ENCODE peak calls at places on chromosomes 5 and 9, in six cellular contexts. One of them, this sample, is unnamed.

GRCh38 chr5:74837115-74837514 is 29.1 kb downstream of the FAM169A start:
- DNase-seq in choroid plexus epithelial cell: no peak
- DNase-seq in osteocyte: no peak
- DNase-seq in activated CD8-positive, alpha-beta T cell treated with anti-CD3 and anti-CD28 coated beads, Interleukin-2, amount 10 ng/mL, durations not matched to agents 7 days and 5 days: no peak
- DNase-seq in activated effector memory CD4-positive, alpha-beta T cell treated with anti-CD3 and anti-CD28 coated beads, Interleukin-2, amount 50 U/mL, for 16 hours: no peak
- DNase-seq in MG63: no peak
- DNase-seq in this sample: no peak

GRCh38 chr9:82148849-82149544 is 160.4 kb downstream of the SPATA31D1 start:
- DNase-seq in choroid plexus epithelial cell: peak; percentile 54
- DNase-seq in osteocyte: no peak
- DNase-seq in activated CD8-positive, alpha-beta T cell treated with anti-CD3 and anti-CD28 coated beads, Interleukin-2, amount 10 ng/mL, durations not matched to agents 7 days and 5 days: no peak
- DNase-seq in activated effector memory CD4-positive, alpha-beta T cell treated with anti-CD3 and anti-CD28 coated beads, Interleukin-2, amount 50 U/mL, for 16 hours: no peak
- DNase-seq in MG63: no peak
- DNase-seq in this sample: no peak

GRCh38 chr9:78857371-78858225 is 560.7 kb downstream of the PSAT1 start:
- DNase-seq in choroid plexus epithelial cell: no peak
- DNase-seq in osteocyte: no peak
- DNase-seq in activated CD8-positive, alpha-beta T cell treated with anti-CD3 and anti-CD28 coated beads, Interleukin-2, amount 10 ng/mL, durations not matched to agents 7 days and 5 days: no peak
- DNase-seq in activated effector memory CD4-positive, alpha-beta T cell treated with anti-CD3 and anti-CD28 coated beads, Interleukin-2, amount 50 U/mL, for 16 hours: no peak
- DNase-seq in MG63: no peak
- DNase-seq in this sample: no peak

GRCh38 chr9:108727580-108728056 is 128.2 kb downstream of the ACTL7B start:
- DNase-seq in choroid plexus epithelial cell: no peak
- DNase-seq in osteocyte: no peak
- DNase-seq in activated CD8-positive, alpha-beta T cell treated with anti-CD3 and anti-CD28 coated beads, Interleukin-2, amount 10 ng/mL, durations not matched to agents 7 days and 5 days: no peak
- DNase-seq in activated effector memory CD4-positive, alpha-beta T cell treated with anti-CD3 and anti-CD28 coated beads, Interleukin-2, amount 50 U/mL, for 16 hours: no peak
- DNase-seq in MG63: peak; percentile 86
- DNase-seq in this sample: no peak

GRCh38 chr9:129776566-129776937 is 23.7 kb upstream of the PTGES start:
- DNase-seq in choroid plexus epithelial cell: peak; percentile 86
- DNase-seq in osteocyte: no peak
- DNase-seq in activated CD8-positive, alpha-beta T cell treated with anti-CD3 and anti-CD28 coated beads, Interleukin-2, amount 10 ng/mL, durations not matched to agents 7 days and 5 days: no peak
- DNase-seq in activated effector memory CD4-positive, alpha-beta T cell treated with anti-CD3 and anti-CD28 coated beads, Interleukin-2, amount 50 U/mL, for 16 hours: no peak
- DNase-seq in MG63: no peak
- DNase-seq in this sample: no peak

GRCh38 chr5:133230823-133231578 is 179.2 kb downstream of the HSPA4 start:
- DNase-seq in choroid plexus epithelial cell: no peak
- DNase-seq in osteocyte: no peak
- DNase-seq in activated CD8-positive, alpha-beta T cell treated with anti-CD3 and anti-CD28 coated beads, Interleukin-2, amount 10 ng/mL, durations not matched to agents 7 days and 5 days: no peak
- DNase-seq in activated effector memory CD4-positive, alpha-beta T cell treated with anti-CD3 and anti-CD28 coated beads, Interleukin-2, amount 50 U/mL, for 16 hours: no peak
- DNase-seq in MG63: no peak
- DNase-seq in this sample: no peak

GRCh38 chr5:59133801-59134261 is 551.0 kb downstream of the RAB3C start:
- DNase-seq in choroid plexus epithelial cell: peak; percentile 91
- DNase-seq in osteocyte: no peak
- DNase-seq in activated CD8-positive, alpha-beta T cell treated with anti-CD3 and anti-CD28 coated beads, Interleukin-2, amount 10 ng/mL, durations not matched to agents 7 days and 5 days: no peak
- DNase-seq in activated effector memory CD4-positive, alpha-beta T cell treated with anti-CD3 and anti-CD28 coated beads, Interleukin-2, amount 50 U/mL, for 16 hours: no peak
- DNase-seq in MG63: no peak
- DNase-seq in this sample: no peak

GRCh38 chr9:136729144-136729543 is 13.6 kb downstream of the LCN10 start:
- DNase-seq in choroid plexus epithelial cell: no peak
- DNase-seq in osteocyte: no peak
- DNase-seq in activated CD8-positive, alpha-beta T cell treated with anti-CD3 and anti-CD28 coated beads, Interleukin-2, amount 10 ng/mL, durations not matched to agents 7 days and 5 days: no peak
- DNase-seq in activated effector memory CD4-positive, alpha-beta T cell treated with anti-CD3 and anti-CD28 coated beads, Interleukin-2, amount 50 U/mL, for 16 hours: no peak
- DNase-seq in MG63: peak; percentile 68
- DNase-seq in this sample: no peak

GRCh38 chr9:134544388-134545212 is 97.0 kb upstream of the COL5A1 start:
- DNase-seq in choroid plexus epithelial cell: peak; percentile 70
- DNase-seq in osteocyte: no peak
- DNase-seq in activated CD8-positive, alpha-beta T cell treated with anti-CD3 and anti-CD28 coated beads, Interleukin-2, amount 10 ng/mL, durations not matched to agents 7 days and 5 days: no peak
- DNase-seq in activated effector memory CD4-positive, alpha-beta T cell treated with anti-CD3 and anti-CD28 coated beads, Interleukin-2, amount 50 U/mL, for 16 hours: no peak
- DNase-seq in MG63: peak; percentile 50
- DNase-seq in this sample: no peak

GRCh38 chr9:71791875-71792274 is 23.6 kb upstream of the CEMIP2 start:
- DNase-seq in choroid plexus epithelial cell: no peak
- DNase-seq in osteocyte: no peak
- DNase-seq in activated CD8-positive, alpha-beta T cell treated with anti-CD3 and anti-CD28 coated beads, Interleukin-2, amount 10 ng/mL, durations not matched to agents 7 days and 5 days: no peak
- DNase-seq in activated effector memory CD4-positive, alpha-beta T cell treated with anti-CD3 and anti-CD28 coated beads, Interleukin-2, amount 50 U/mL, for 16 hours: no peak
- DNase-seq in MG63: no peak
- DNase-seq in this sample: no peak